ENCODE peak calls at places on chromosomes 2 and 18, in six cellular contexts. I, Q, J, W, N and Y are unnamed samples.

GRCh38 chr2:172283476-172283875 is 143.9 kb upstream of the ITGA6 start:
- DNase-seq in I (no peak), Q (no peak), J (no peak), W (no peak), N (no peak), Y (no peak)

GRCh38 chr2:222315443-222316121 is 16.8 kb upstream of the PAX3 start:
- DNase-seq in I (no peak), Q (no peak), J (no peak), W (no peak), N (no peak), Y (no peak)

GRCh38 chr18:45161850-45162249 is 453.4 kb upstream of the SLC14A2 start:
- DNase-seq in I (no peak), Q (no peak), J (no peak), W (no peak), N (no peak), Y (no peak)

GRCh38 chr2:241843321-241844065 is 15.2 kb downstream of the PDCD1 start:
- DNase-seq in I (no peak), Q (no peak), J (no peak), W (no peak), N (no peak), Y (no peak)

GRCh38 chr2:100053499-100053898 is 88.9 kb downstream of the AFF3 start:
- DNase-seq in I (no peak), Q (no peak), J (no peak), W (no peak), N (no peak), Y (no peak)

GRCh38 chr2:71534201-71534600 is 80.8 kb downstream of the DYSF start:
- DNase-seq in I (no peak), Q (no peak), J (no peak), W (no peak), N (no peak), Y (no peak)

GRCh38 chr2:162063281-162063680 is 10.7 kb downstream of the DPP4 start:
- DNase-seq in I (no peak), Q (no peak), J (no peak), W (no peak), N (no peak), Y (no peak)

GRCh38 chr2:150013011-150013410 is 425.4 kb upstream of the MMADHC start:
- DNase-seq in I (no peak), Q (no peak), J (no peak), W (peak), N (no peak), Y (no peak)

GRCh38 chr18:49921278-49922037 is 108.1 kb upstream of the ACAA2 start:
- DNase-seq in I (no peak), Q (no peak), J (peak), W (peak), N (no peak), Y (peak)

GRCh38 chr2:182101263-182101662 is 115.6 kb downstream of the PPP1R1C start:
- DNase-seq in I (no peak), Q (no peak), J (no peak), W (no peak), N (no peak), Y (peak)
- TF ChIP-seq CTCF in I (peak), Q (peak), J (no peak), W (peak), N (no peak), Y (peak)

GRCh38 chr2:190930411-190930810 is 49.8 kb downstream of the GLS start:
- DNase-seq in I (no peak), Q (no peak), J (no peak), W (no peak), N (no peak), Y (no peak)
- H3K4me3 ChIP-seq in I (no peak), Q (no peak), J (no peak), W (no peak), N (no peak), Y (no peak)

GRCh38 chr2:178824181-178824580 is 17.0 kb upstream of the TTN start:
- DNase-seq in I (no peak), Q (no peak), J (no peak), W (no peak), N (no peak), Y (no peak)

GRCh38 chr2:178819992-178820391 is 12.8 kb upstream of the TTN start:
- DNase-seq in I (peak), Q (no peak), J (no peak), W (peak), N (no peak), Y (no peak)

GRCh38 chr2:178825183-178825582 is 18.0 kb upstream of the TTN start:
- DNase-seq in I (no peak), Q (no peak), J (no peak), W (peak), N (no peak), Y (peak)

DNA sequence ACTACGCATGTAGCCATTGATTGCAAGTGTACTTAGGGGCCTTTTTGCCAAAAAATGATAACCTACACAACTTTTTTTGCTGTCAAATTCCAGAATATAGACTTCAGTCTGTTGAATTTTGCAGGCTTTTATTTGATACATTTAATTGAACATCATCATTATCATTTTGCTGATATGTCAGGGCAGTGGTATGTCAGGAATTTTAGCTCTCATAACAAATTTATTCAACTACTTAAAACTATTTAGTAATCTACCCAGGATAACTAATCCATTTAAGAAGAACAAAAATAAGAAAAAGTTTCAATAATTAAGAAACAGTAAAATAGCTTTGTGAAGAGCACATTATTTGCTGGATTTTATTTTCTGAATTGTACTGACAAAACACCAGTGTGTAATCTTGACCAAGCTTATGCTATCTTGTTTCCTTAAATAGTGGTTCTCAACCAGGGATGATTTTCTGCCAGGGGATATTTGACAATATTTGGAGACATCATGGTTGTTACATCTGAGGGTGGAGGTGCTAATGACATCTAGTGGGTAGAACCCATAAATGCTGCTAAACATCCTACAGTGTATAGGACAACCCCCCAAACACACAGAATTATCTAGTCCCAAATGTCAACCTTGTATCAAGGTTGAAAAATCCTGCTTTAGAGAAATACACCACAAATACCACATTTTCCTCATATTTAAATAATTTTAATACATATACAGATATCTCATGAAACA is 12.1 kb upstream of the TTN start:
- DNase-seq in I (no peak), Q (no peak), J (no peak), W (no peak), N (no peak), Y (no peak)
- TF ChIP-seq CTCF in I (no peak), Q (no peak), J (no peak), W (no peak), N (no peak), Y (no peak)

DNA sequence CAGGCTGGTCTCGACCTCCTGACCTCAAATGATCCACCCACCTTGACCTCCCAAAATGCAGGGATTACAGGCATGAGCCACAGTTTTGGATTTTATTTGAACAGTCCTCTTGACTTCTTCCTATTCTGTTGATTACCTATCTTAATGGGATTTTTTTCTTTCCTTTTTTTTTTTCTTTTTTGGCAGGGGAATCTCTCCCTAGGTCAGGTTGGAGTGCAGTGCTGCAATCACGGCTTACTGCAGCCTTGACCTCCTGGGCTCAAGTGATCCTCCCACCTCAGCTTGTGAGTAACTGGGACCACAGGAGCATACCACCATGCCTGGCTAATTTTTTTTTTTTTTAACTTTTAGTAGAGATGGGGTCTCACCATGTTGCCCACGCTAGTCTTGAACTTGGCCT is 2.8 kb downstream of the MTHFD2 start:
- DNase-seq in I (no peak), Q (no peak), J (no peak), W (no peak), N (no peak), Y (no peak)
- H3K4me3 ChIP-seq in I (no peak), Q (no peak), J (no peak), W (no peak), N (no peak), Y (peak)

DNA sequence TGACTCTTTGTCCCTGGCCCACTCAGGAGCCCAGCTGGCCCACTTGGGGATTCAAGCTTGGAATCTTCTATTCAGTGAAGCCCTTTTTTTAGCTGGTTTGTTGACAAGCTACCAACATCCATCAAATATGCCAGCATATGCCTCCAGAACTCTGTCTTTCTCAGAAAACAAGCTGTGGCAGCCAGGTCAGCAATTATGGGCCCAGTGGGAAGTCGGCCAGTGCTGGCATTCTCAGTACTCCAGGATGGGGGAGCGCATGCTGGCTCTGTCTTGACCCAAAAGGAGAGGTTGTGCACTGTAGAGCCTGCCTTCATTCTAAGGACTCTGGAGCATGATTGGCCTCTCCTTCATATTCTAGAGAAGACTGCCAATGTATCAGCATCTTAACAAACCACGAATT is 401.5 kb downstream of the CNTNAP5 start:
- DNase-seq in I (no peak), Q (no peak), J (no peak), W (no peak), N (no peak), Y (no peak)
- TF ChIP-seq CTCF in I (no peak), Q (no peak), J (no peak), W (no peak), N (no peak), Y (no peak)

GRCh38 chr2:127735044-127735443 is 33.7 kb downstream of the SFT2D3 start:
- DNase-seq in I (no peak), Q (no peak), J (no peak), W (no peak), N (no peak), Y (no peak)

GRCh38 chr2:127737892-127738291 is 36.6 kb downstream of the SFT2D3 start:
- DNase-seq in I (no peak), Q (no peak), J (no peak), W (no peak), N (no peak), Y (no peak)

GRCh38 chr2:127733113-127733815 is 32.0 kb downstream of the SFT2D3 start:
- DNase-seq in I (no peak), Q (no peak), J (no peak), W (no peak), N (no peak), Y (no peak)

GRCh38 chr2:127735537-127736399 is 34.5 kb downstream of the SFT2D3 start:
- DNase-seq in I (no peak), Q (no peak), J (no peak), W (peak), N (no peak), Y (no peak)

DNA sequence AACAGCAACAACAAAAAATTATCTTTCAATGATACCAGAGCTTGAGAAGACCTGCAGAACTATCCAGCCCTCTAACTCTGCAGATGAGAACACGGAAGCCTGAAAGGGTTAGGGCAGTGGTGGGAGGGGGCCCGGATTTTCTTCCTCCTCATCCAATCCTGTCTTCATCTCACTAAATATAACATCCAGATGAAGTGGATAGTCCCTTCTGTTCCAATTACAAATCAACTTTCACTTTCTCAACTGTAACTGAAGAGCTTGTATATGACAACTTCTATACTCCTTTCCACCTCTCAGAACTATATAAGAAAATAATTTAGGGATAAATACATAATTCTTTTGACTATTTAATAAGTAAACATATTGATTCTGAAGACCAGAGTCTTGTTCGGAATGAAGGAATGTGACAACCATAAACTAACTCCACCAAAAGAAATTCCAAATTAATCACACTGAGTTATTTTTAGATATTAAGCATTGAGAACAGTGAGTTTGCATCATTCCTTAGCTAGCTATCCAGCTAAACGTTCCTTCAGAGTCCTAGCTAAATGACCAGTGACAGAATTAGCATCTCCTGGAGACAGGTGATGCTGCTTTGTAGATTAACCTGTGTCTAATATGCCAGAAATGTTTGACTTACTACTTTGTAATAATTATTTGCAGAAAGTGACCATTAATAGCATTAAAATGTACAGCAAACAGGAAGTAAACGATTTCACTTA is 32.7 kb downstream of the SFT2D3 start:
- DNase-seq in I (peak), Q (peak), J (no peak), W (peak), N (no peak), Y (peak)
- H3K4me3 ChIP-seq in I (no peak), Q (no peak), J (no peak), W (no peak), N (peak), Y (no peak)

GRCh38 chr2:238277695-238278094 is 10.7 kb downstream of the PER2 start:
- DNase-seq in I (no peak), Q (no peak), J (no peak), W (no peak), N (peak), Y (no peak)
- TF ChIP-seq CTCF in I (no peak), Q (no peak), J (peak), W (no peak), N (no peak), Y (no peak)

GRCh38 chr2:10300328-10300920 is 2.3 kb upstream of the HPCAL1 start:
- DNase-seq in I (no peak), Q (no peak), J (no peak), W (no peak), N (no peak), Y (no peak)
- H3K4me3 ChIP-seq in I (no peak), Q (no peak), J (no peak), W (no peak), N (no peak), Y (no peak)

GRCh38 chr2:237600205-237600846 is 9.8 kb upstream of the RAB17 start:
- DNase-seq in I (no peak), Q (peak), J (no peak), W (peak), N (no peak), Y (peak)
- TF ChIP-seq CTCF in I (peak), Q (peak), J (no peak), W (peak), N (peak), Y (peak)